ENCODE peak calls at places on chromosomes 3 and 15, in eight cellular contexts. K, Y, S, U, W, C, R and T are unnamed samples.

GRCh38 chr3:115270849-115271248 is 123.8 kb upstream of the ZBTB20 start:
- DNase-seq in K (no peak), Y (no peak), S (no peak), U (no peak), W (no peak), C (no peak), R (no peak), T (no peak)

GRCh38 chr15:86002444-86002843 is 77.2 kb upstream of the AGBL1 start:
- DNase-seq in K (no peak), Y (no peak), S (no peak), U (no peak), W (no peak), C (no peak), R (no peak), T (no peak)

GRCh38 chr15:77851696-77852095 is 219.0 kb upstream of the LINGO1 start:
- DNase-seq in K (no peak), Y (no peak), S (no peak), U (no peak), W (no peak), C (no peak), R (no peak), T (no peak)

GRCh38 chr3:172107403-172107802 is 68.0 kb downstream of the FNDC3B start:
- DNase-seq in K (no peak), Y (no peak), S (no peak), U (no peak), W (no peak), C (no peak), R (no peak), T (no peak)

GRCh38 chr3:173397161-173398110 is at the start of gene NLGN1:
- DNase-seq in K (peak; percentile 4), Y (peak; percentile 41), S (no peak), U (peak; percentile 70), W (peak; percentile 86), C (peak; percentile 68), R (peak; percentile 21), T (peak; percentile 42)

GRCh38 chr3:119314821-119315220 is 20.6 kb downstream of the ARHGAP31 start:
- DNase-seq in K (no peak), Y (no peak), S (no peak), U (no peak), W (no peak), C (no peak), R (no peak), T (no peak)

GRCh38 chr15:47384316-47384715 is 333.0 kb upstream of the SEMA6D start:
- DNase-seq in K (no peak), Y (peak; percentile 21), S (peak; percentile 34), U (peak; percentile 95), W (no peak), C (peak; percentile 18), R (peak; percentile 7), T (peak; percentile 92)

GRCh38 chr3:89380006-89380405 is 272.6 kb downstream of the EPHA3 start:
- DNase-seq in K (no peak), Y (no peak), S (no peak), U (peak; percentile 66), W (no peak), C (no peak), R (no peak), T (peak; percentile 85)

GRCh38 chr3:53772562-53773329 is 73.5 kb downstream of the CHDH start:
- DNase-seq in K (no peak), Y (no peak), S (no peak), U (peak; percentile 69), W (no peak), C (no peak), R (no peak), T (no peak)

GRCh38 chr15:61605343-61605742 is 376.2 kb upstream of the RORA start:
- DNase-seq in K (no peak), Y (no peak), S (no peak), U (no peak), W (no peak), C (no peak), R (no peak), T (no peak)

DNA sequence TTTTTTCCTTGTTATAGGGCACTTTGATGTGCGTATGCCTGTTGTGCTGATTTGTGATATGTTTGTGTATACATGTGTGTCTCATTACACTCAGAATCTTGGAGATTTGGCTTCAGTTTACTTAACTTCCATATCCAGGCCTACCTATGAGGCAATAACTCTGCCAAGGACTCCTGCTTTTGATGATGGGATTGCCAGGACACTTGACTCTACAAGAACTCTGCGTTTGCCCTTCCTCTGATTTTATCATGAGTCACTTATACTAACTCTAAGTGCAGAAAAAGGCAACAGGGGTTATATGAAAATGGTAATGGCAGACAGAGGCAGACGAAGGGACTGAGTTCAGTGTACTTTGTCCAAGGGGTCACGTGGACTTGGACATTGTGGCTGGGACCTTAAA is 33.6 kb downstream of the MCTP2 start:
- DNase-seq in K (no peak), Y (peak; percentile 26), S (no peak), U (no peak), W (no peak), C (no peak), R (no peak), T (peak; percentile 87)
- H3K4me3 ChIP-seq in K (no peak overlapping the region), Y (no peak overlapping the region), S (no peak overlapping the region), U (no peak overlapping the region), W (no peak overlapping the region), C (no peak overlapping the region), R (no peak overlapping the region), T (no peak overlapping the region)

DNA sequence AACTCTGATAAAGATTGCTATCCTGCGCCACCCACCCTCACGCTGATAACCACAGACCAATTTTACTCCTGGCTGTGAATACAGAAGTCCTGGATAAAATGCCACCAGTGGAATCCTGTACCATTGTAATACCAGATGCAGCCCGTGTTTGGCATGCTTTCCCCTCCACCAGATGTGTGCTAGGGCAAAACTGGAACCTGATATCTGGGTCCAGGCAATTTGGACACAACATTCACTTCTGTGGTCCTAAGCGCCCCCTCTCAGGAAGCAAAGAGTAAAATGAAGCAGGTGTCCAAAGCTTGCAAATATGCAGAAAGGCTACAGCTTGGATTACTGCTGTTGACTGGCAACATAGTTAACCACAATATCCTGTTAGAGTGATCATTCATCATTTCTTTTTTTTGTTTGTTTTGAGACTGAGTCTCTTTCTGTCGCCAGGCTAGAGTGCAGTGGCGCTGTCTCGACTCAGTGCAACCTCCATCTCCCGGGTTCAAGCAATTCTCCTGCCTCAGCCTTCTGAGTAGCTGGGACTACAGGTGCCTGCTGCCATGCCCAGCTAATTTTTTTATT is 32.8 kb downstream of the LOXL1 start:
- DNase-seq in K (no peak), Y (no peak), S (no peak), U (no peak), W (no peak), C (no peak), R (no peak), T (no peak)
- TF ChIP-seq CTCF in K (no peak), Y (no peak), S (no peak), U (no peak), W (no peak), C (no peak), R (no peak), T (no peak)

DNA sequence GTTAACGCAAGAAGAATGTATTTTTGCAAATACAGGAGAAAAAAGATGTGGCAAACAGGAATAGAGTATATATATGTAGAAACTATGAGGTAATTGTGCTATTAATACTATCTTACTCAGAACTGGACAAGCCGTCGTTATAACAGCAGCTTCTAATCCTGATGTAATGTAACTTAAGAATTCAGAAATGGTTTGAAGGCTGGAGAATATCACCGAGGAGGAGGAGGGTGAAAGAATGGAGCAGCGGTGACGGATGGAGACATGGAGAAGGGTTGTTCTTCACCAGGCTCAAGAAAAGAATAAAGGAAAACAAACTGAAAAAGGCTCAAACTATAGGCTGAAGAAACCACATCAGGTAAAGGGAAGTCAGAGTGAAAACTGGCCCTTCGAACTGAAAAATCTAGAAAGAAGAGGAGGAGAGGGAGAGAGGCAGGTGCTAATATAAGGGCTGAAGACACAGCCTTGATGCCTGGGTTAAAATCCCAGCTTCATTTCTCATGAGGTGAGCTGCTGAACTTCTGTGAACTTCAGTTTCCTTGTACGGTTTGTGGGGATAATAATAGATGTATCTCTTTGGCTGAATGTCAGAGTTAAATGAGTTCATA is 44.0 kb downstream of the GOLIM4 start:
- DNase-seq in K (no peak), Y (no peak), S (no peak), U (peak; percentile 68), W (no peak), C (no peak), R (no peak), T (peak; percentile 24)
- H3K4me3 ChIP-seq in K (peak overlapping the region; percentile 54), Y (no peak overlapping the region), S (no peak overlapping the region), U (no peak overlapping the region), W (no peak overlapping the region), C (peak overlapping the region; percentile 40), R (no peak overlapping the region), T (no peak overlapping the region)

GRCh38 chr3:44988073-44988472 is 12.0 kb downstream of the EXOSC7 start:
- DNase-seq in K (no peak), Y (no peak), S (no peak), U (peak; percentile 50), W (no peak), C (no peak), R (no peak), T (no peak)
- TF ChIP-seq CTCF in K (peak; percentile 25), Y (peak; percentile 34), S (peak; percentile 52), U (peak; percentile 63), W (peak; percentile 18), C (peak; percentile 26), R (no peak), T (peak; percentile 31)

DNA sequence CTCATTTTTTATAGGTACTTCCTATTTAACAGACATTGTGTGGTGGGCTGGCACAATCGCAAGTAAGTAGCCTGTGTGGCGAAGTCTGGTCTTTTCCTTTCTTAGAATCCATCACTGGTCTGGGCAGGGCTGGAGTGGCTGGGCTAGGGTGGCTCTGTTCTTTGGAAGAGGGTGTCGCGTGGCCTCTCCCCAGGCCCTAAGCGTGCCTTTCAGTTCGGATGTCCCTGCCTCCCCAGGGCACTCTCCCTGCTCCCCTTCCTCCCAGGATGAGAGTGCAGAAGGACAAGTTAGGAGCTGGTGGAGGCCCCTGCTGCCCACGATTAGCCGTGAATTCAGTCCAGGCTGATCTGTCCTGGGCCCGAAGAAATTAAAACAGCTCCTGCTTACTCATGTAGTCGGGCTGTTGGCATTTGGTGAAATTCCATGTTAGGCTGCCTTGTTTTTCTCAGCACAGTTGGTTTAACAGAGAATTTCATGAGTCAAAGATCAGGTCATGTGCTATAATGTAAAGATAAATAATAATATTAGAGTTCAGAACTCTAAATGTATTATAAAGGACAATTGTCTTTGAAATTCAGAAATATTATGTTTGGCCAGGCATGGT is 24.4 kb downstream of the NIPA1 start:
- DNase-seq in K (no peak), Y (no peak), S (no peak), U (no peak), W (peak; percentile 58), C (no peak), R (no peak), T (no peak)
- H3K4me3 ChIP-seq in K (no peak overlapping the region), Y (no peak overlapping the region), S (no peak overlapping the region), U (no peak overlapping the region), W (no peak overlapping the region), C (no peak overlapping the region), R (no peak overlapping the region), T (no peak overlapping the region)

GRCh38 chr3:81871358-81872152 is 110.1 kb upstream of the GBE1 start:
- DNase-seq in K (no peak), Y (no peak), S (no peak), U (peak; percentile 34), W (no peak), C (no peak), R (no peak), T (no peak)
- TF ChIP-seq CTCF in K (no peak), Y (peak; percentile 59), S (no peak), U (peak; percentile 37), W (no peak), C (peak; percentile 34), R (no peak), T (no peak)

GRCh38 chr3:58463181-58463941 is 28.5 kb upstream of the KCTD6 start:
- DNase-seq in K (peak; percentile 24), Y (peak; percentile 84), S (peak; percentile 41), U (peak; percentile 87), W (peak; percentile 86), C (peak; percentile 49), R (peak; percentile 38), T (peak; percentile 92)
- H3K4me3 ChIP-seq in K (peak overlapping the region; percentile 66), Y (no peak overlapping the region), S (no peak overlapping the region), U (peak overlapping the region; percentile 12), W (peak overlapping the region; percentile 20), C (peak overlapping the region; percentile 28), R (peak overlapping the region; percentile 9), T (no peak overlapping the region)